ENCODE peak calls at places on chromosomes 7 and 10, in eight cellular contexts. Q is endothelial cell, T is left ventricle myocardium superior, D is hypothalamus, V is NCI-H774, H is AG20443, E is cardiac fibroblast, X is non-pigmented ciliary epithelial cell. I is an unnamed sample.

GRCh38 chr7:54995631-54996340 is 23.0 kb upstream of the EGFR start:
- DNase-seq in V (no peak), T (no peak), E (peak), H (peak), X (peak), D (no peak), Q (no peak), I (no peak)

GRCh38 chr7:47581821-47582747 is at the start of gene TNS3:
- DNase-seq in V (peak), Q (peak), T (peak), E (peak), X (no peak), D (no peak), H (peak), I (no peak)

GRCh38 chr10:71475243-71475871 is 78.6 kb downstream of the CDH23 start:
- DNase-seq in H (no peak), Q (peak), X (no peak), D (no peak), E (no peak), V (no peak), T (peak), I (no peak)

GRCh38 chr7:40704172-40704571 is 569.4 kb downstream of the SUGCT start:
- DNase-seq in Q (no peak), H (no peak), E (no peak), D (no peak), X (no peak), V (no peak), T (no peak), I (no peak)

GRCh38 chr10:31929986-31930675 is 1.5 kb upstream of the ARHGAP12 start:
- DNase-seq in X (no peak), D (no peak), H (no peak), E (peak), V (no peak), Q (no peak), T (no peak), I (no peak)

GRCh38 chr7:4675771-4676373 is 6.2 kb upstream of the FOXK1 start:
- DNase-seq in Q (no peak), H (no peak), E (no peak), D (no peak), X (no peak), V (no peak), T (no peak), I (no peak)

GRCh38 chr10:78903351-78903940 is 165.3 kb upstream of the ZMIZ1 start:
- DNase-seq in H (no peak), V (no peak), Q (peak), E (no peak), T (no peak), X (no peak), D (no peak), I (no peak)

GRCh38 chr10:49508249-49508648 is 30.7 kb downstream of the ERCC6 start:
- DNase-seq in X (no peak), H (no peak), V (no peak), T (no peak), D (no peak), E (no peak), Q (no peak), I (no peak)

GRCh38 chr10:59872892-59873463 is 33.4 kb downstream of the CCDC6 start:
- DNase-seq in E (peak), T (peak), X (peak), Q (no peak), H (peak), V (no peak), D (no peak), I (peak)

GRCh38 chr7:141702047-141702567 is at the start of gene DENND11:
- DNase-seq in Q (peak), E (peak), H (peak), D (peak), V (peak), X (no peak), T (peak), I (no peak)

GRCh38 chr10:34489973-34490372 is 325.1 kb downstream of the PARD3 start:
- DNase-seq in V (no peak), T (no peak), H (peak), X (peak), E (peak), Q (no peak), D (no peak), I (peak)

GRCh38 chr10:14190702-14191101 is 140.0 kb downstream of the FRMD4A start:
- DNase-seq in H (no peak), V (no peak), X (no peak), T (no peak), D (no peak), E (no peak), Q (no peak), I (no peak)

I was measured in astrocyte of the cerebellum.